ENCODE peak calls at places on chromosomes 2 and 18, in eight cellular contexts. P, V, J, L, D, T, M and Q are unnamed samples.

GRCh38 chr2:45412754-45413379 is 198.2 kb downstream of the SRBD1 start:
- DNase-seq in P (peak), D (no peak), M (no peak), T (no peak), L (no peak), V (no peak), J (no peak), Q (no peak)

GRCh38 chr2:5666798-5667197 is 25.4 kb upstream of the SOX11 start:
- DNase-seq in M (no peak), L (no peak), D (no peak), V (no peak), T (no peak), J (no peak), P (no peak), Q (no peak)

GRCh38 chr18:39051013-39051412 is 1485.4 kb upstream of the CELF4 start:
- DNase-seq in L (no peak), P (no peak), J (no peak), V (no peak), T (no peak), D (no peak), M (no peak), Q (no peak)

GRCh38 chr2:6927753-6928152 is 10.5 kb downstream of the RNF144A start:
- DNase-seq in M (no peak), P (no peak), L (no peak), D (no peak), V (no peak), T (no peak), J (no peak), Q (no peak)

GRCh38 chr2:227617316-227618250 is at the start of gene SCYGR4:
- DNase-seq in T (no peak), J (no peak), D (no peak), V (no peak), P (peak), L (no peak), M (no peak), Q (no peak)

GRCh38 chr2:10909996-10910341 is 1.8 kb upstream of the KCNF1 start:
- DNase-seq in L (no peak), P (no peak), D (peak), M (no peak), T (no peak), V (no peak), J (no peak), Q (no peak)

GRCh38 chr2:56483081-56483480 is 299.3 kb downstream of the CCDC85A start:
- DNase-seq in L (no peak), D (no peak), P (no peak), M (no peak), T (no peak), J (no peak), V (no peak), Q (peak)

GRCh38 chr2:45354776-45355175 is 256.3 kb downstream of the SRBD1 start:
- DNase-seq in M (no peak), V (no peak), J (no peak), T (no peak), D (no peak), L (no peak), P (no peak), Q (peak)

GRCh38 chr18:36481201-36481657 is 183.7 kb downstream of the FHOD3 start:
- DNase-seq in P (no peak), T (no peak), D (no peak), M (no peak), L (no peak), J (no peak), V (no peak), Q (no peak)

GRCh38 chr2:169693344-169693743 is 861 bp downstream of the CFAP210 start:
- DNase-seq in J (peak), T (no peak), D (no peak), L (no peak), V (no peak), P (no peak), M (no peak), Q (no peak)

GRCh38 chr2:205170399-205170798 is 511.9 kb upstream of the NRP2 start:
- DNase-seq in D (no peak), M (no peak), P (no peak), T (no peak), L (no peak), J (no peak), V (no peak), Q (no peak)

GRCh38 chr2:201831469-201831868 is 25.1 kb downstream of the CDK15 start:
- DNase-seq in M (peak), J (no peak), L (no peak), T (no peak), D (no peak), P (no peak), V (no peak), Q (no peak)

GRCh38 chr18:59140287-59140885 is 702 bp downstream of the SEC11C start:
- DNase-seq in J (no peak), V (peak), D (no peak), T (no peak), L (peak), M (no peak), P (peak), Q (no peak)

GRCh38 chr18:49725809-49726514 is 87.4 kb downstream of the ACAA2 start:
- DNase-seq in D (no peak), V (no peak), T (peak), J (peak), M (peak), P (peak), L (peak), Q (peak)

GRCh38 chr2:172458561-172459124 is 31.3 kb downstream of the ITGA6 start:
- DNase-seq in V (no peak), D (no peak), J (no peak), P (no peak), L (no peak), M (no peak), T (no peak), Q (no peak)

GRCh38 chr2:139917723-139918384 is 1137.7 kb upstream of the NXPH2 start:
- DNase-seq in J (no peak), T (no peak), P (peak), L (no peak), M (no peak), D (no peak), V (no peak), Q (no peak)

GRCh38 chr2:50492452-50492851 is 539.5 kb downstream of the NRXN1 start:
- DNase-seq in M (peak), P (peak), T (peak), J (peak), L (peak), D (peak), V (peak), Q (no peak)

GRCh38 chr2:96113367-96113677 is 3.0 kb downstream of the ADRA2B start:
- DNase-seq in V (peak), D (no peak), M (no peak), P (no peak), J (no peak), T (no peak), L (no peak), Q (no peak)

GRCh38 chr2:71452565-71452964 is 796 bp upstream of the DYSF start:
- DNase-seq in M (no peak), P (peak), L (peak), T (peak), V (no peak), J (no peak), D (no peak), Q (peak)

GRCh38 chr2:6750389-6751158 is 115.1 kb downstream of the CMPK2 start:
- DNase-seq in P (no peak), T (no peak), D (no peak), M (no peak), L (no peak), V (no peak), J (peak), Q (no peak)